ENCODE peak calls at places on chromosomes 7 and 10, in five cellular contexts. F is foreskin melanocyte; X is activated gamma-delta T cell treated with anti-CD3 and anti-CD28 coated beads, Interleukin-2, amount 50 U/mL, for 16 hours; T is bronchial epithelial cell; B is adipocyte. W is an unnamed sample.

GRCh38 chr10:125158528-125159485 is 1.6 kb downstream of the CTBP2 start:
- DNase-seq in F (no peak), X (no peak), T (no peak), B (peak; percentile 73), W (peak; percentile 44)

GRCh38 chr7:29989257-29989995 is at the start of gene SCRN1:
- DNase-seq in F (no peak), X (peak; percentile 3), T (no peak), B (peak; percentile 77), W (peak; percentile 25)

GRCh38 chr10:27713906-27714305 is 31.7 kb downstream of the MKX start:
- DNase-seq in F (no peak), X (no peak), T (peak; percentile 8), B (peak; percentile 77), W (no peak)

GRCh38 chr10:101974091-101974799 is 81.7 kb downstream of the ARMH3 start:
- DNase-seq in F (peak; percentile 54), X (no peak), T (no peak), B (no peak), W (no peak)

GRCh38 chr7:17640730-17641377 is 299.4 kb downstream of the SNX13 start:
- DNase-seq in F (peak; percentile 26), X (no peak), T (peak; percentile 47), B (peak; percentile 59), W (peak; percentile 64)

GRCh38 chr10:30141366-30141886 is 82.0 kb upstream of the JCAD start:
- DNase-seq in F (no peak), X (no peak), T (no peak), B (no peak), W (no peak)

GRCh38 chr10:12389154-12389734 is 39.9 kb downstream of the CAMK1D start:
- DNase-seq in F (no peak), X (no peak), T (no peak), B (no peak), W (no peak)

GRCh38 chr10:84428711-84429110 is 100.3 kb downstream of the CCSER2 start:
- DNase-seq in F (no peak), X (no peak), T (no peak), B (no peak), W (no peak)

GRCh38 chr7:73451780-73452398 is 18.3 kb downstream of the FZD9 start:
- DNase-seq in F (no peak), X (no peak), T (peak; percentile 52), B (peak; percentile 81), W (peak; percentile 67)

GRCh38 chr7:20825555-20825954 is 38.9 kb upstream of the SP8 start:
- DNase-seq in F (no peak), X (no peak), T (no peak), B (no peak), W (no peak)

GRCh38 chr7:100200693-100201092 is 19.1 kb upstream of the PVRIG start:
- DNase-seq in F (no peak), X (no peak), T (no peak), B (no peak), W (no peak)

GRCh38 chr10:70942725-70943124 is 54.4 kb upstream of the PCBD1 start:
- DNase-seq in F (no peak), X (no peak), T (no peak), B (no peak), W (peak; percentile 58)

GRCh38 chr7:11747715-11748485 is 84.1 kb downstream of the THSD7A start:
- DNase-seq in F (no peak), X (no peak), T (peak; percentile 76), B (no peak), W (peak; percentile 44)

GRCh38 chr7:11760372-11760771 is 71.6 kb downstream of the THSD7A start:
- DNase-seq in F (peak; percentile 34), X (no peak), T (peak; percentile 37), B (peak; percentile 82), W (no peak)

GRCh38 chr7:37504791-37505190 is 56.1 kb upstream of the ELMO1 start:
- DNase-seq in F (peak; percentile 49), X (no peak), T (no peak), B (no peak), W (no peak)

GRCh38 chr10:43452356-43452914 is 15.5 kb downstream of the ZNF487 start:
- DNase-seq in F (no peak), X (no peak), T (peak; percentile 39), B (no peak), W (no peak)

GRCh38 chr10:119030421-119031250 is 1.1 kb downstream of the NANOS1 start:
- DNase-seq in F (peak; percentile 40), X (no peak), T (peak; percentile 50), B (peak; percentile 57), W (peak; percentile 52)

GRCh38 chr7:45594780-45595535 is 20.8 kb downstream of the ADCY1 start:
- DNase-seq in F (no peak), X (no peak), T (no peak), B (no peak), W (no peak)

GRCh38 chr10:89183571-89183970 is 23.5 kb downstream of the CH25H start:
- DNase-seq in F (peak; percentile 48), X (no peak), T (no peak), B (peak; percentile 46), W (no peak)

GRCh38 chr10:66187096-66187733 is 738.6 kb upstream of the LRRTM3 start:
- DNase-seq in F (no peak), X (no peak), T (no peak), B (no peak), W (peak; percentile 26)

GRCh38 chr10:75210193-75211006 is at the start of gene VDAC2:
- DNase-seq in F (peak; percentile 85), X (peak; percentile 93), T (peak; percentile 66), B (peak; percentile 94), W (peak; percentile 99)

GRCh38 chr7:2688409-2689342 is 674 bp downstream of the AMZ1 start:
- DNase-seq in F (no peak), X (no peak), T (no peak), B (peak; percentile 36), W (no peak)

GRCh38 chr10:34954142-34954541 is 136.0 kb downstream of the CUL2 start:
- DNase-seq in F (no peak), X (no peak), T (peak; percentile 88), B (no peak), W (peak; percentile 100)

GRCh38 chr10:102517553-102517952 is 13.8 kb downstream of the SUFU start:
- DNase-seq in F (no peak), X (no peak), T (no peak), B (peak; percentile 22), W (no peak)

GRCh38 chr7:118068-118802 is 74.1 kb upstream of the FAM20C start:
- DNase-seq in F (no peak), X (no peak), T (no peak), B (no peak), W (no peak)

GRCh38 chr7:90461216-90461615 is 8.2 kb upstream of the PTTG1IP2 start:
- DNase-seq in F (no peak), X (no peak), T (peak; percentile 21), B (peak; percentile 34), W (no peak)

GRCh38 chr7:8189615-8190014 is 72.4 kb downstream of the ICA1 start:
- DNase-seq in F (no peak), X (no peak), T (no peak), B (no peak), W (no peak)

GRCh38 chr7:4702961-4703512 is 20.9 kb downstream of the FOXK1 start:
- DNase-seq in F (no peak), X (no peak), T (no peak), B (no peak), W (no peak)

GRCh38 chr10:74910604-74911355 is 84.4 kb downstream of the KAT6B start:
- DNase-seq in F (no peak), X (no peak), T (no peak), B (peak; percentile 71), W (peak; percentile 54)

GRCh38 chr7:159026271-159027047 is 118.2 kb downstream of the VIPR2 start:
- DNase-seq in F (no peak), X (no peak), T (no peak), B (no peak), W (no peak)

GRCh38 chr7:5584821-5585220 is 161.2 kb upstream of the TNRC18 start:
- DNase-seq in F (no peak), X (no peak), T (no peak), B (no peak), W (no peak)

GRCh38 chr10:130761896-130762295 is 549.6 kb downstream of the TCERG1L start:
- DNase-seq in F (no peak), X (no peak), T (no peak), B (no peak), W (no peak)

GRCh38 chr7:83976302-83976701 is 218.3 kb downstream of the SEMA3A start:
- DNase-seq in F (peak; percentile 26), X (no peak), T (peak; percentile 39), B (peak; percentile 81), W (peak; percentile 74)

GRCh38 chr7:152501506-152501905 is 65.7 kb upstream of the KMT2C start:
- DNase-seq in F (no peak), X (no peak), T (no peak), B (no peak), W (no peak)

GRCh38 chr10:25339966-25340365 is 165.2 kb downstream of the GPR158 start:
- DNase-seq in F (no peak), X (no peak), T (no peak), B (no peak), W (no peak)

W was measured in PC-3.